ENCODE peak calls at places on chromosome 13, in eight cellular contexts. E is nephron progenitor cell; Z is MM.1S; U is neural progenitor cell; C is activated CD8-positive, alpha-beta T cell treated with anti-CD3 and anti-CD28 coated beads for 36 hours; Q is brain microvascular endothelial cell; A is fibroblast of pulmonary artery; R is activated B cell treated with CpG ODN at 0.5 μM for 24 hours. W is an unnamed sample.

GRCh38 chr13:112142401-112142930 is 75.5 kb downstream of the SOX1 start:
- DNase-seq in E (no peak), Z (no peak), U (no peak), C (no peak), Q (no peak), A (no peak), R (no peak), W (no peak)

GRCh38 chr13:99415014-99415650 is 86.1 kb upstream of the TM9SF2 start:
- DNase-seq in E (no peak), Z (no peak), U (no peak), C (no peak), Q (no peak), A (no peak), R (no peak), W (no peak)

GRCh38 chr13:111027481-111028439 is 87.3 kb upstream of the ARHGEF7 start:
- DNase-seq in E (no peak), Z (no peak), U (no peak), C (no peak), Q (no peak), A (no peak), R (no peak), W (no peak)

GRCh38 chr13:97395437-97396136 is 38.4 kb upstream of the RAP2A start:
- DNase-seq in E (no peak), Z (no peak), U (no peak), C (no peak), Q (peak), A (peak), R (no peak), W (no peak)

GRCh38 chr13:70784590-70784989 is 676.3 kb upstream of the KLHL1 start:
- DNase-seq in E (no peak), Z (no peak), U (no peak), C (no peak), Q (no peak), A (no peak), R (no peak), W (no peak)

GRCh38 chr13:114068723-114069322 is 63.6 kb downstream of the RASA3 start:
- DNase-seq in E (peak), Z (no peak), U (no peak), C (no peak), Q (no peak), A (peak), R (no peak), W (no peak)

GRCh38 chr13:108897955-108898354 is 268.5 kb downstream of the MYO16 start:
- DNase-seq in E (no peak), Z (no peak), U (no peak), C (peak), Q (no peak), A (no peak), R (no peak), W (no peak)

GRCh38 chr13:69274231-69274630 is 833.4 kb upstream of the ATXN8OS start:
- DNase-seq in E (no peak), Z (no peak), U (no peak), C (no peak), Q (no peak), A (no peak), R (no peak), W (no peak)

GRCh38 chr13:85582890-85583289 is 216.3 kb downstream of the SLITRK6 start:
- DNase-seq in E (no peak), Z (no peak), U (no peak), C (no peak), Q (no peak), A (no peak), R (no peak), W (no peak)

GRCh38 chr13:40476175-40476958 is 190.1 kb downstream of the FOXO1 start:
- DNase-seq in E (no peak), Z (no peak), U (no peak), C (no peak), Q (peak), A (peak), R (no peak), W (no peak)

GRCh38 chr13:43830481-43830873 is 43.7 kb upstream of the ENOX1 start:
- DNase-seq in E (no peak), Z (no peak), U (no peak), C (no peak), Q (peak), A (peak), R (no peak), W (no peak)

GRCh38 chr13:114099191-114099590 is 33.2 kb downstream of the RASA3 start:
- DNase-seq in E (no peak), Z (peak), U (peak), C (no peak), Q (peak), A (peak), R (no peak), W (no peak)

GRCh38 chr13:44465318-44465717 is 91.7 kb downstream of the SERP2 start:
- DNase-seq in E (no peak), Z (no peak), U (no peak), C (no peak), Q (no peak), A (no peak), R (no peak), W (no peak)

GRCh38 chr13:110714798-110715394 is 1.4 kb downstream of the ING1 start:
- DNase-seq in E (peak), Z (peak), U (peak), C (peak), Q (peak), A (peak), R (peak), W (no peak)

GRCh38 chr13:113209336-113209879 is at the start of gene CUL4A:
- DNase-seq in E (peak), Z (peak), U (peak), C (peak), Q (peak), A (peak), R (no peak), W (peak)

GRCh38 chr13:21234537-21234936 is 58.1 kb downstream of the MRPL57 start:
- DNase-seq in E (peak), Z (no peak), U (no peak), C (no peak), Q (no peak), A (no peak), R (no peak), W (no peak)

GRCh38 chr13:80359459-80360297 is 18.8 kb upstream of the SPRY2 start:
- DNase-seq in E (peak), Z (no peak), U (peak), C (no peak), Q (no peak), A (peak), R (no peak), W (no peak)

GRCh38 chr13:112781287-112781686 is 91.4 kb downstream of the ATP11A start:
- DNase-seq in E (no peak), Z (no peak), U (no peak), C (no peak), Q (no peak), A (no peak), R (no peak), W (no peak)

GRCh38 chr13:48539550-48539949 is 6.7 kb upstream of the RCBTB2 start:
- DNase-seq in E (no peak), Z (no peak), U (no peak), C (no peak), Q (no peak), A (no peak), R (no peak), W (no peak)

GRCh38 chr13:96159731-96160130 is 69.8 kb downstream of the HS6ST3 start:
- DNase-seq in E (no peak), Z (no peak), U (no peak), C (no peak), Q (no peak), A (no peak), R (no peak), W (no peak)

GRCh38 chr13:112137144-112137543 is 70.2 kb downstream of the SOX1 start:
- DNase-seq in E (no peak), Z (no peak), U (no peak), C (no peak), Q (no peak), A (no peak), R (no peak), W (no peak)

GRCh38 chr13:67224148-67224846 is 5.8 kb downstream of the PCDH9 start:
- DNase-seq in E (peak), Z (peak), U (peak), C (peak), Q (peak), A (peak), R (peak), W (peak)

GRCh38 chr13:81487151-81487550 is 1146.2 kb upstream of the SPRY2 start:
- DNase-seq in E (peak), Z (peak), U (peak), C (no peak), Q (peak), A (peak), R (no peak), W (no peak)

GRCh38 chr13:112066624-112067004 is 335 bp upstream of the SOX1 start:
- DNase-seq in E (peak), Z (no peak), U (peak), C (peak), Q (no peak), A (peak), R (no peak), W (no peak)

GRCh38 chr13:80168089-80168850 is 172.7 kb downstream of the SPRY2 start:
- DNase-seq in E (no peak), Z (no peak), U (no peak), C (no peak), Q (no peak), A (peak), R (no peak), W (no peak)

GRCh38 chr13:28499579-28499978 is 4.7 kb upstream of the FLT1 start:
- DNase-seq in E (no peak), Z (no peak), U (no peak), C (no peak), Q (no peak), A (no peak), R (no peak), W (no peak)

GRCh38 chr13:75395056-75395455 is 86.9 kb downstream of the TBC1D4 start:
- DNase-seq in E (no peak), Z (no peak), U (no peak), C (no peak), Q (no peak), A (no peak), R (no peak), W (peak)

GRCh38 chr13:41631296-41631965 is 174.1 kb downstream of the RGCC start:
- DNase-seq in E (no peak), Z (no peak), U (no peak), C (no peak), Q (no peak), A (no peak), R (no peak), W (no peak)

GRCh38 chr13:21528616-21529015 is 69.5 kb upstream of the ZDHHC20 start:
- DNase-seq in E (no peak), Z (no peak), U (no peak), C (no peak), Q (peak), A (peak), R (no peak), W (no peak)

GRCh38 chr13:30616927-30617314 is 799 bp upstream of the USPL1 start:
- DNase-seq in E (no peak), Z (peak), U (peak), C (peak), Q (peak), A (peak), R (no peak), W (peak)

GRCh38 chr13:30615851-30616311 is 1.8 kb upstream of the USPL1 start:
- DNase-seq in E (no peak), Z (peak), U (no peak), C (no peak), Q (no peak), A (peak), R (no peak), W (peak)

GRCh38 chr13:30618938-30619289 is 1.2 kb downstream of the USPL1 start:
- DNase-seq in E (no peak), Z (no peak), U (no peak), C (no peak), Q (no peak), A (no peak), R (no peak), W (no peak)

GRCh38 chr13:30618186-30618937 is 642 bp downstream of the USPL1 start:
- DNase-seq in E (peak), Z (peak), U (peak), C (peak), Q (no peak), A (no peak), R (peak), W (peak)

GRCh38 chr13:30617315-30618185 is at the start of gene USPL1:
- DNase-seq in E (peak), Z (peak), U (peak), C (peak), Q (peak), A (peak), R (peak), W (peak)
- TF ChIP-seq CTCF in E (no peak), Z (no peak), U (peak), C (no peak), Q (peak), A (no peak), R (no peak), W (no peak)

DNA sequence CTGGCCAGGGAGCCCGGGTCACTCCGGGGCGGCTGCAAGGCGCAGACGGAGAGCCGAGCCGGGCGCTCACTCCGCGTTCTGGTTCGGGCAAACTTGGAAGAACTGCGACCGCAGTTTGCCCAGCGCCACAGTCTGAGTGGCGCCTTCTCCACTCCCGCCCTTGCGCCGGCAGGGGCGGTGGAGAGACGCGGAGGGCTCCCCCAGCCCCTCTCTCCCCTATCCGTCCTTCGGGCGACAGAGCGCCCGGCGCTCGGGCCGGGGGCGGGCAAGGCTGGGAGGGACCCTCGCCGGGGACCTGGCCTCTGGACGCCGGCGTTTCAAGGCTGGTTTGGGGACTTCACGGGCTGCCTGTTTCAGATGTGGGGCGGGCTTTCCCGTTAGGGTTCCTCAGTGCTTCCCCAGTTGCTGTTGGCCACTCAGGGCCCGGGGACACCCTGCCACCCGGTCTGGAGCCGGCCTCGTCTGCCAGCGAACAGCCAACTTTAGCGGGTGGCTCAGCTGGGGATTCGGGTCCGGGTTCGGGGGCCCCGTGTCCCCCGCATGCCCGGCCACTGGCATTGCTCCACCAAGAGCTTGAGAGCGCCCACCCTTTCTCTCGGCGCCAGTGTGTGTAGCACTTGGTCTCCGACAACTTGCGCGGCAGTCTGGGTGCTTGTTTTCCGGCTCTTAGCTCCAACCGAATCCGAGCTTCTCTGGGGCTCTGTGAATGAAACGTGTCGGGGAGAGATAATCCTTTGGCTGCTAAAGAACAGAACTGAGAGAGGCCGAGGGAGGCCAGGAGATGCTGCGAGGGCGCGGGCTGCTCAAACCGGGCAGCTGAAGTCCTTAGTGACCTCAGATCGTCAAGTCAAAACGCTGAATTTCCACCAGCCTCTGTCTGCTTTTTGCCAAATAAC is 1.5 kb downstream of the GPC6 start:
- DNase-seq in E (peak), Z (peak), U (peak), C (no peak), Q (peak), A (peak), R (no peak), W (no peak)
- TF ChIP-seq CTCF in E (peak), Z (peak), U (peak), C (no peak), Q (peak), A (peak), R (no peak), W (no peak)

GRCh38 chr13:46211116-46211515 is 612 bp upstream of the LRRC63 start:
- DNase-seq in E (no peak), Z (peak), U (no peak), C (peak), Q (no peak), A (no peak), R (no peak), W (peak)

GRCh38 chr13:46207828-46208227 is 3.9 kb upstream of the LRRC63 start:
- DNase-seq in E (no peak), Z (no peak), U (peak), C (no peak), Q (no peak), A (no peak), R (no peak), W (no peak)

GRCh38 chr13:46213242-46213641 is 1.5 kb downstream of the LRRC63 start:
- DNase-seq in E (no peak), Z (no peak), U (no peak), C (no peak), Q (no peak), A (no peak), R (no peak), W (no peak)

GRCh38 chr13:46210362-46211083 is 1.2 kb upstream of the LRRC63 start:
- DNase-seq in E (no peak), Z (no peak), U (no peak), C (no peak), Q (no peak), A (no peak), R (no peak), W (no peak)

DNA sequence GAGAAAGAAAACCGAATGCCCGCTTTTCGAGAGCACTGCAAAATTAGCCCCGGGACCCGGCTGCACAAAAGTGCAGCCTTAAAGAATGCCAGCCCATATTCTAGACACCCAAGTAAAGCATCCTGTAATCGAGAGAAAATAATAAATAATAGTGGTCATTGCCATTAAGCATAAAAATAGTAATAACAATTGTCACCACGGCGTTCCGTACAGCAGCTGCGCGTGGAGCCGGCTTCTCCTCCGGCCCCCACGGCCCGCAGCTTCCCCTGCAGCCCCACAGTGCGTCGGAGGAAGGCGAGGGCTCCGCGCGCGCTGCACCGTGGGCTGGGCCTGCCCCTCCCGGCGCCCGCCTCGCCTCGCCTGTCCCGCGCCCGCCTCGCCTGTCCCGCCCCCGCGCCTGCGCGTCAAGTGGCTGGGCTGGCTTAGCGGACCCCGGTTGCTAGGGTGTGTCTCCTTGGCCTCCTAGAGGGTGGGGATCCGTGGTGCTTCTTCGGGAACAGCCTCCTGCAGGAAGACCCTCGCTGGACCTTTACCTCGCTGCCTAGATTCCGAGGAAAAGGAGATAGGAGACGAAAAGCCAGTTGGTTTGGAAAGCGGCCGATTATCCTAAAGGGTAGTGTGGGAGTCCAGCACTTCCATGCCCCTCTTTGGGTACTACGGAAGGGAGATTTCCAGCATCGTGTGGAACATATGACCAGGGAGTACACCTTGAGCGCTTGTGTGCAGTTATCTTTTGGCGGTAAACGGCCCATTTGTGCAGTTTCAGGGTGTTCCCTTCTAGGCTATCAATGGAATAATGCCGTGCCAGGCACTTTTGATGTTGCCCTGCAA is at the start of gene LRRC63:
- DNase-seq in E (peak), Z (peak), U (peak), C (peak), Q (peak), A (peak), R (peak), W (peak)
- TF ChIP-seq CTCF in E (no peak), Z (no peak), U (no peak), C (no peak), Q (no peak), A (no peak), R (no peak), W (no peak)

GRCh38 chr13:39418424-39418823 is 184.6 kb downstream of the LHFPL6 start:
- DNase-seq in E (no peak), Z (no peak), U (no peak), C (no peak), Q (no peak), A (no peak), R (no peak), W (no peak)

GRCh38 chr13:39417643-39418042 is 185.3 kb downstream of the LHFPL6 start:
- DNase-seq in E (no peak), Z (no peak), U (peak), C (no peak), Q (peak), A (peak), R (no peak), W (no peak)

GRCh38 chr13:39415403-39415802 is 187.6 kb downstream of the LHFPL6 start:
- DNase-seq in E (no peak), Z (no peak), U (peak), C (peak), Q (no peak), A (peak), R (no peak), W (no peak)

GRCh38 chr13:39419068-39419467 is 183.9 kb downstream of the LHFPL6 start:
- DNase-seq in E (no peak), Z (no peak), U (no peak), C (no peak), Q (no peak), A (no peak), R (no peak), W (no peak)

DNA sequence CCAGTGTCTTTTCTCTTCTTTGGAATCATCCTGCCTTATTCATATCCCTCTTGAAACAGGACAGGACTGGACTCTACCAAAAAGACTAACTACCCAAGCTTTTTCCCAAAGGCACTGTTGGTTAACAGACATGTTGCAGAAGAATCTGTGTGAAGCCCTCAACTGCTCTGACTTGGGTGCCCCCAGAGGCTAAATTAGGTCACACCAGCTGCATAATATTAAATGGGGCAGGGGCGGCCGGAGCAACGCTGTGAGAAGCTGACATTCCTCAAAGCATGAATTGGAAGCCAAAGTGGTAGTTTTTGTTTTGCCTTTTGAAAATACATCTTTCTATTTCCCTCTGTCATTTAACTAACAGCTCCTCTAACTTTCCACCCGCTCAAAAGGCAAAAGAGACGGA is 185.9 kb downstream of the LHFPL6 start:
- DNase-seq in E (peak), Z (no peak), U (peak), C (no peak), Q (no peak), A (peak), R (no peak), W (no peak)
- TF ChIP-seq CTCF in E (peak), Z (no peak), U (peak), C (no peak), Q (peak), A (peak), R (no peak), W (no peak)

DNA sequence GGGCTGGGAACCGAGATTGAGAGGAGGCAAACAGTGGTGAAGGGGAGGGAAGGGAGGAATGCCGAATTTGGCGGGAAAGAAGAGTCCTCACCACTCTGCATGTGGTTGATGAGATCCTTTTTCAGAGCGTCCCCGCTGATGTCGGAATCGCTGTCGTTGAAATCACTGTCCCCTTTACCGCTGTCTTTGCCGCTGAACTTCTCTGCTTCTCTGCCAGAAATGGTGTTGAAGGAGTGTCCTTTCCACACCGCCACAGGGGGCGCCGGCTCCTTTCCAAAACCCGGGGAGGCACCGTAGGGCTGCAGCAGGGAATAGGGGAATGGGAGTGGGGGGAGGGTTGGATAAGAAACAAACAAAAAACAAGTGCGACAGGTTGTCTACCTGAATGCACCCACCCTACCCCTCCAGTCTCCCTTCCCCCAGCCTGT is 3.1 kb downstream of the PCDH8 start:
- DNase-seq in E (peak), Z (no peak), U (peak), C (no peak), Q (no peak), A (no peak), R (no peak), W (no peak)
- TF ChIP-seq CTCF in E (peak), Z (no peak), U (peak), C (no peak), Q (peak), A (no peak), R (no peak), W (no peak)

W was measured in GM20000.